ENCODE peak calls at places on chromosomes 1 and 21, in six cellular contexts. S is stimulated activated CD8-positive, alpha-beta memory T cell treated with anti-CD3 and anti-CD28 coated beads, Interleukin-4, amount 100 ng/mL, for 1 hour; U is activated CD4-positive, alpha-beta T cell treated with anti-CD3 and anti-CD28 coated beads, Interleukin-2, amount 10 ng/mL, durations not matched to agents 7 days and 5 days; V is head of caudate nucleus; Q is NCI-H774; G is mesothelial cell of epicardium. K is an unnamed sample.

GRCh38 chr1:91510754-91511153 is 10.1 kb downstream of the CDC7 start:
- DNase-seq in Q (no peak), V (no peak), G (no peak), U (no peak), S (no peak), K (no peak)

GRCh38 chr1:16212251-16212961 is at the start of gene ARHGEF19:
- DNase-seq in V (no peak), Q (no peak), G (no peak), U (no peak), S (no peak), K (peak)

GRCh38 chr1:113830039-113830438 is 17.8 kb upstream of the RSBN1 start:
- DNase-seq in V (no peak), U (no peak), S (no peak), G (no peak), Q (no peak), K (no peak)

GRCh38 chr1:39159224-39160036 is 45.1 kb upstream of the MACF1 start:
- DNase-seq in U (no peak), Q (no peak), V (no peak), G (no peak), S (no peak), K (peak)

GRCh38 chr21:28775071-28775470 is 217.6 kb downstream of the LTN1 start:
- DNase-seq in U (no peak), Q (no peak), G (no peak), S (no peak), V (no peak), K (peak)

GRCh38 chr1:222523852-222524251 is 24.1 kb downstream of the HHIPL2 start:
- DNase-seq in S (no peak), U (no peak), Q (no peak), G (no peak), V (no peak), K (no peak)

GRCh38 chr1:220962031-220962751 is 82.9 kb downstream of the HLX start:
- DNase-seq in G (no peak), Q (no peak), U (no peak), V (no peak), S (no peak), K (peak)

GRCh38 chr1:145720556-145720877 is 1.2 kb downstream of the CD160 start:
- DNase-seq in U (no peak), V (no peak), G (no peak), S (no peak), Q (no peak), K (peak)

GRCh38 chr1:245234217-245235120 is 79.7 kb downstream of the KIF26B start:
- DNase-seq in G (no peak), S (no peak), U (no peak), Q (peak), V (peak), K (no peak)

GRCh38 chr1:8006037-8006963 is 19.8 kb downstream of the ERRFI1 start:
- DNase-seq in Q (no peak), U (no peak), G (no peak), V (no peak), S (no peak), K (peak)